ENCODE peak calls at places on chromosomes 11 and 22, in four cellular contexts. C, J, M and T are unnamed samples.

GRCh38 chr11:129224538-129224937 is 32.4 kb upstream of the ARHGAP32 start:
- DNase-seq in J (peak; percentile 16), C (peak; percentile 72), M (no peak), T (no peak)

GRCh38 chr22:28808716-28809355 is 8.5 kb upstream of the XBP1 start:
- DNase-seq in M (no peak), C (no peak), J (no peak), T (no peak)

GRCh38 chr22:21020802-21021429 is 6.0 kb downstream of the P2RX6 start:
- DNase-seq in J (peak; percentile 29), C (peak; percentile 16), M (no peak), T (no peak)

GRCh38 chr11:33544593-33545373 is 155.8 kb downstream of the C11orf91 start:
- DNase-seq in J (no peak), C (peak; percentile 22), M (no peak), T (no peak)

GRCh38 chr11:27277843-27278242 is 85.2 kb downstream of the CCDC34 start:
- DNase-seq in J (no peak), C (no peak), M (no peak), T (no peak)

GRCh38 chr22:36208162-36208765 is 6.7 kb upstream of the APOL4 start:
- DNase-seq in J (no peak), M (no peak), C (no peak), T (no peak)

GRCh38 chr11:75023446-75024067 is 34.8 kb downstream of the NEU3 start:
- DNase-seq in M (no peak), C (no peak), J (no peak), T (no peak)

GRCh38 chr22:26448941-26449340 is 19.9 kb downstream of the ASPHD2 start:
- DNase-seq in J (no peak), M (no peak), C (no peak), T (no peak)

GRCh38 chr11:64036081-64037026 is 623 bp downstream of the FLRT1 start:
- DNase-seq in M (no peak), C (peak; percentile 59), J (peak; percentile 40), T (no peak)

GRCh38 chr11:66617148-66617814 is 851 bp downstream of the RBM14 start:
- DNase-seq in J (peak; percentile 68), C (peak; percentile 44), M (no peak), T (no peak)

GRCh38 chr11:69964247-69964643 is 113.9 kb upstream of the ANO1 start:
- DNase-seq in M (no peak), J (no peak), C (no peak), T (no peak)

GRCh38 chr11:23078289-23078971 is 218.2 kb upstream of the CCDC179 start:
- DNase-seq in C (peak; percentile 65), J (peak; percentile 8), M (no peak), T (peak; percentile 18)

GRCh38 chr11:71124127-71124526 is 128.2 kb downstream of the SHANK2 start:
- DNase-seq in M (no peak), C (no peak), J (no peak), T (no peak)

GRCh38 chr22:50225200-50225969 is 19.4 kb downstream of the TUBGCP6 start:
- DNase-seq in J (no peak), M (no peak), C (no peak), T (no peak)

GRCh38 chr22:50221410-50222300 is 20.8 kb downstream of the SELENOO start:
- DNase-seq in C (no peak), M (no peak), J (no peak), T (no peak)

GRCh38 chr22:50222508-50222907 is 21.7 kb downstream of the SELENOO start:
- DNase-seq in C (no peak), J (no peak), M (no peak), T (no peak)

GRCh38 chr22:50226224-50227165 is 18.3 kb downstream of the TUBGCP6 start:
- DNase-seq in C (no peak), M (no peak), J (no peak), T (no peak)

DNA sequence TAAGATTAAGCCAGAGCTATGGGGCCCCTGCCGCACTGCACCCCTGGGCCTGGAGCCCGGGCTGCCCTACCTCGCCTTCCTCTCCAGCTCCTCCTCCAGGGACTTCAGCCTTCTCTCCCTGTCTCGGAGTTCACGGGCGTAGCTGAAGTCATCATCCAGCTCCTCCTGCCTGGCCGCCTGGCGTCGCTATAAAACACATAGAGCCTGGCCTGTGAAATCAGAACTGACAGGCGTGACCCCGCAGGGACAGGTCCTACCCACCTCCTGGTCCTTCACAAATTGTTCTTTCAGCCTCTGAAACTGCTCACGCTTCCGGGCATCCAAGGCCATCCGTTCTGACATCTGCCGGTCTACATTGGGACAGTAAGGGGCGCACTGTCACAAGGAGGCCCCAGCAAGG is 20.8 kb downstream of the TUBGCP6 start:
- DNase-seq in M (no peak), C (no peak), J (no peak), T (no peak)
- H3K4me3 ChIP-seq in M (no peak overlapping the region), C (no peak overlapping the region), J (no peak overlapping the region), T (no peak overlapping the region)

GRCh38 chr11:120558754-120559431 is 47.3 kb downstream of the GRIK4 start:
- DNase-seq in M (no peak), C (no peak), J (no peak), T (no peak)
- TF ChIP-seq CTCF in M (no peak), C (no peak), J (no peak), T (no peak)

GRCh38 chr11:88252208-88252607 is 77.0 kb upstream of the RAB38 start:
- DNase-seq in J (no peak), C (no peak), M (no peak), T (no peak)

GRCh38 chr11:88250566-88251080 is 75.4 kb upstream of the RAB38 start:
- DNase-seq in M (no peak), C (no peak), J (peak; percentile 4), T (no peak)

DNA sequence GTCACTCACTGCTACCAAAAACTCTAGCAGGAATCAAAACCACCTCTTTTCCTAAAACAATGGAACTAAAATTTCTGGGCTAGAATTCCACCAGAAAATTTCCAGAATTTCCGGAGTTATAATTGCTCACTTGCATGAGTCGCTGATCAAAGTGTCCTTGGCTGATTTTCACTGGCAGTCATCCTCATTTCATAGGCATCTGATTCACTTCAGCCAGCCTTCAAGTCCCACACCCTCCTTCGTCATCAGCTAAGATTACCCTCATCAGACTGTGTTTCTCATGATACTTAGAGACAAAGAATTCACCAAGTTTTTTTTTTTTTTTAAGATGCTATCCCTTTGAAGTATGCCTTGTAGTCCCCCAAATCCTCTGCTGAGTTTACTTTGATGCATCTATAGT is 71.4 kb upstream of the RAB38 start:
- DNase-seq in J (peak; percentile 75), C (peak; percentile 68), M (peak; percentile 10), T (peak; percentile 23)
- H3K9me3 ChIP-seq in J (no peaks in the 10 kb centered on the region), C (no peaks in the 10 kb centered on the region), M (no peaks in the 10 kb centered on the region), T (no peaks in the 10 kb centered on the region)

GRCh38 chr11:46391578-46392420 is at the start of gene CHRM4:
- DNase-seq in J (peak; percentile 52), C (no peak), M (peak; percentile 65), T (no peak)
- H3K4me3 ChIP-seq in J (peak within 1 kb of the TSS; percentile 38), C (peak within 1 kb of the TSS; percentile 37), M (peak within 1 kb of the TSS; percentile 59), T (peak within 1 kb of the TSS; percentile 48)

GRCh38 chr22:43226368-43226979 is 39.5 kb upstream of the TTLL12 start:
- DNase-seq in M (no peak), J (peak; percentile 54), C (no peak), T (no peak)
- TF ChIP-seq CTCF in M (no peak), J (no peak), C (no peak), T (peak; percentile 23)

DNA sequence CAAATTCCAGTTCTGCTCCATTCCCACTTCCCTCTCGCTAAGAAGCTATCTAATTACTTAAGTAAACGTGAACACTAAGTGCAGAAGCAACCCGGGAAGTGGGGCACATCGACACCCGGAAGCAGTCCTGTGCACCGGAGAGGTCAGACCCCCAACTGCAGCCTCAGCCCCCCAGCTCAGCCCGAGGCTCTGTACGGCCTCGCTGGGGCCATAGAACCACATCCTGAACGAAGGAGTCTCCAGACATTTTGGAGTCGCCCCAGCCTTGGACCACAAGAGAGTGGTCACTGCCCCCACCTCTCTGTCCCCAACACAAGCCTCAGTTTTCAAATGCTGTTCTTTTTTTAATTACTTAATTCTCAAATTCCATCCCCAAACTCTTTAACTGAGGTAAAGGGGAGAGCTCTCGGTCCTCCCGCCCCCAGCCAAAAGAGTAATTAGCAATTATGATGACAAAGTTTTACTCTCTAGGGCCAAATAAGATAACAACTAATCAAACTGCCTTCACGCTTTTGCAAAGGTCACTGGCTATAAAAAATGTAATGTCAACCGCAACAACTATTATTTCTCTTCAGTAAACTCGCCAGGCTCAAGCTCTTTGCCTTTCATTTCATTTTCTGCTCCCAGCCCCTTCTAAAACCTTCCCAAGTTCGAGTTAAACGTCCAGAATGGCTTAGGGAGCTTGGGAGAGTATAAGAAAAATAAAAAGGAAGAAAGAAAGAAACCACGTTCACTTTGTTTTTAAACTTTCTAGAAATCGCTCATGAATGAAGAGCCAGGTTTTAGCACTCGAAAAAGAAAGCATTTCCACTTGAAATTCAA is 2.2 kb downstream of the PAX6 start:
- DNase-seq in J (no peak), C (peak; percentile 31), M (no peak), T (no peak)
- H3K9me3 ChIP-seq in J (no peaks in the 10 kb centered on the region), C (no peaks in the 10 kb centered on the region), M (no peaks in the 10 kb centered on the region), T (peaks cover 27% of the 10 kb centered on the region)

GRCh38 chr22:37696657-37697539 is at the start of gene TRIOBP:
- DNase-seq in C (peak; percentile 93), M (peak; percentile 87), J (peak; percentile 97), T (peak; percentile 78)
- H3K4me3 ChIP-seq in C (peak within 1 kb of the TSS; percentile 13), M (no peak within 1 kb of the TSS), J (peak within 1 kb of the TSS; percentile 25), T (peak within 1 kb of the TSS; percentile 48)

GRCh38 chr11:20873054-20873453 is 203.7 kb downstream of the NELL1 start:
- DNase-seq in C (peak; percentile 2), J (peak; percentile 2), M (peak; percentile 67), T (no peak)
- TF ChIP-seq CTCF in C (no peak), J (no peak), M (peak; percentile 28), T (no peak)